ENCODE peak calls at places on chromosome 13, in six cellular contexts. One of them, this sample, is unnamed.

GRCh38 chr13:113749956-113750355 is 9.1 kb upstream of the TMEM255B start:
- DNase-seq in uterus: no peak
- DNase-seq in fibroblast of lung: no peak
- DNase-seq in CD4-positive, CD25-positive, alpha-beta regulatory T cell: no peak
- DNase-seq in HCT116: no peak
- DNase-seq in GM23248: peak; percentile 43
- DNase-seq in this sample: no peak

GRCh38 chr13:20182231-20182846 is 10.4 kb downstream of the GJB2 start:
- DNase-seq in uterus: no peak
- DNase-seq in fibroblast of lung: peak; percentile 65
- DNase-seq in CD4-positive, CD25-positive, alpha-beta regulatory T cell: peak; percentile 72
- DNase-seq in HCT116: peak; percentile 57
- DNase-seq in GM23248: peak; percentile 83
- DNase-seq in this sample: peak; percentile 58

GRCh38 chr13:50843256-50844043 is at the start of gene DLEU7:
- DNase-seq in uterus: no peak
- DNase-seq in fibroblast of lung: peak; percentile 4
- DNase-seq in CD4-positive, CD25-positive, alpha-beta regulatory T cell: no peak
- DNase-seq in HCT116: no peak
- DNase-seq in GM23248: no peak
- DNase-seq in this sample: no peak

GRCh38 chr13:96052655-96053002 is 572 bp downstream of the UGGT2 start:
- DNase-seq in uterus: no peak
- DNase-seq in fibroblast of lung: peak; percentile 79
- DNase-seq in CD4-positive, CD25-positive, alpha-beta regulatory T cell: no peak
- DNase-seq in HCT116: peak; percentile 37
- DNase-seq in GM23248: peak; percentile 87
- DNase-seq in this sample: no peak

GRCh38 chr13:41802033-41802683 is 158.8 kb downstream of the VWA8 start:
- DNase-seq in uterus: no peak
- DNase-seq in fibroblast of lung: no peak
- DNase-seq in CD4-positive, CD25-positive, alpha-beta regulatory T cell: no peak
- DNase-seq in HCT116: no peak
- DNase-seq in GM23248: no peak
- DNase-seq in this sample: no peak

GRCh38 chr13:66407159-66407558 is 823.0 kb downstream of the PCDH9 start:
- DNase-seq in uterus: no peak
- DNase-seq in fibroblast of lung: peak; percentile 22
- DNase-seq in CD4-positive, CD25-positive, alpha-beta regulatory T cell: no peak
- DNase-seq in HCT116: no peak
- DNase-seq in GM23248: no peak
- DNase-seq in this sample: no peak

GRCh38 chr13:87671031-87671823 is at the start of gene SLITRK5:
- DNase-seq in uterus: no peak
- DNase-seq in fibroblast of lung: peak; percentile 62
- DNase-seq in CD4-positive, CD25-positive, alpha-beta regulatory T cell: peak; percentile 9
- DNase-seq in HCT116: no peak
- DNase-seq in GM23248: peak; percentile 74
- DNase-seq in this sample: peak; percentile 90

GRCh38 chr13:23087884-23088283 is 92.9 kb upstream of the SGCG start:
- DNase-seq in uterus: no peak
- DNase-seq in fibroblast of lung: peak; percentile 1
- DNase-seq in CD4-positive, CD25-positive, alpha-beta regulatory T cell: no peak
- DNase-seq in HCT116: peak; percentile 35
- DNase-seq in GM23248: peak; percentile 39
- DNase-seq in this sample: peak; percentile 42

GRCh38 chr13:73421310-73421912 is 362.6 kb downstream of the KLF5 start:
- DNase-seq in uterus: no peak
- DNase-seq in fibroblast of lung: peak; percentile 96
- DNase-seq in CD4-positive, CD25-positive, alpha-beta regulatory T cell: no peak
- DNase-seq in HCT116: peak; percentile 92
- DNase-seq in GM23248: peak; percentile 8
- DNase-seq in this sample: no peak

GRCh38 chr13:114124921-114125320 is 7.5 kb downstream of the RASA3 start:
- DNase-seq in uterus: no peak
- DNase-seq in fibroblast of lung: peak; percentile 88
- DNase-seq in CD4-positive, CD25-positive, alpha-beta regulatory T cell: peak; percentile 71
- DNase-seq in HCT116: no peak
- DNase-seq in GM23248: peak; percentile 86
- DNase-seq in this sample: no peak

GRCh38 chr13:19772306-19772705 is 10.4 kb downstream of the PSPC1 start:
- DNase-seq in uterus: no peak
- DNase-seq in fibroblast of lung: peak; percentile 19
- DNase-seq in CD4-positive, CD25-positive, alpha-beta regulatory T cell: no peak
- DNase-seq in HCT116: no peak
- DNase-seq in GM23248: peak; percentile 2
- DNase-seq in this sample: no peak

GRCh38 chr13:93224545-93224944 is 2.1 kb upstream of the GPC6 start:
- DNase-seq in uterus: no peak
- DNase-seq in fibroblast of lung: peak; percentile 95
- DNase-seq in CD4-positive, CD25-positive, alpha-beta regulatory T cell: no peak
- DNase-seq in HCT116: no peak
- DNase-seq in GM23248: peak; percentile 6
- DNase-seq in this sample: no peak

GRCh38 chr13:62309904-62310303 is 894.3 kb upstream of the PCDH20 start:
- DNase-seq in uterus: no peak
- DNase-seq in fibroblast of lung: no peak
- DNase-seq in CD4-positive, CD25-positive, alpha-beta regulatory T cell: no peak
- DNase-seq in HCT116: no peak
- DNase-seq in GM23248: no peak
- DNase-seq in this sample: no peak

GRCh38 chr13:75993823-75994222 is 357.7 kb downstream of the LMO7 start:
- DNase-seq in uterus: no peak
- DNase-seq in fibroblast of lung: no peak
- DNase-seq in CD4-positive, CD25-positive, alpha-beta regulatory T cell: no peak
- DNase-seq in HCT116: no peak
- DNase-seq in GM23248: no peak
- DNase-seq in this sample: no peak

GRCh38 chr13:112638157-112638750 is 50.3 kb upstream of the TUBGCP3 start:
- DNase-seq in uterus: peak; percentile 6
- DNase-seq in fibroblast of lung: no peak
- DNase-seq in CD4-positive, CD25-positive, alpha-beta regulatory T cell: no peak
- DNase-seq in HCT116: no peak
- DNase-seq in GM23248: no peak
- DNase-seq in this sample: no peak

GRCh38 chr13:112605531-112605990 is 17.6 kb upstream of the TUBGCP3 start:
- DNase-seq in uterus: no peak
- DNase-seq in fibroblast of lung: peak; percentile 11
- DNase-seq in CD4-positive, CD25-positive, alpha-beta regulatory T cell: no peak
- DNase-seq in HCT116: no peak
- DNase-seq in GM23248: peak; percentile 56
- DNase-seq in this sample: no peak

GRCh38 chr13:107518292-107518691 is 697.0 kb downstream of the LIG4 start:
- DNase-seq in uterus: no peak
- DNase-seq in fibroblast of lung: peak; percentile 33
- DNase-seq in CD4-positive, CD25-positive, alpha-beta regulatory T cell: no peak
- DNase-seq in HCT116: no peak
- DNase-seq in GM23248: peak; percentile 50
- DNase-seq in this sample: no peak

GRCh38 chr13:112709825-112710783 is 20.3 kb downstream of the ATP11A start:
- DNase-seq in uterus: no peak
- DNase-seq in fibroblast of lung: no peak
- DNase-seq in CD4-positive, CD25-positive, alpha-beta regulatory T cell: no peak
- DNase-seq in HCT116: no peak
- DNase-seq in GM23248: no peak
- DNase-seq in this sample: no peak

GRCh38 chr13:97422118-97423054 is 11.6 kb upstream of the RAP2A start:
- DNase-seq in uterus: no peak
- DNase-seq in fibroblast of lung: peak; percentile 62
- DNase-seq in CD4-positive, CD25-positive, alpha-beta regulatory T cell: no peak
- DNase-seq in HCT116: no peak
- DNase-seq in GM23248: no peak
- DNase-seq in this sample: peak; percentile 24

GRCh38 chr13:72886272-72887062 is 104.5 kb downstream of the PIBF1 start:
- DNase-seq in uterus: no peak
- DNase-seq in fibroblast of lung: peak; percentile 27
- DNase-seq in CD4-positive, CD25-positive, alpha-beta regulatory T cell: no peak
- DNase-seq in HCT116: no peak
- DNase-seq in GM23248: peak; percentile 61
- DNase-seq in this sample: no peak

GRCh38 chr13:46663644-46664043 is 110.7 kb downstream of the LRCH1 start:
- DNase-seq in uterus: no peak
- DNase-seq in fibroblast of lung: no peak
- DNase-seq in CD4-positive, CD25-positive, alpha-beta regulatory T cell: no peak
- DNase-seq in HCT116: no peak
- DNase-seq in GM23248: peak; percentile 71
- DNase-seq in this sample: no peak

GRCh38 chr13:40916207-40916998 is 102.7 kb downstream of the ELF1 start:
- DNase-seq in uterus: no peak
- DNase-seq in fibroblast of lung: peak; percentile 56
- DNase-seq in CD4-positive, CD25-positive, alpha-beta regulatory T cell: no peak
- DNase-seq in HCT116: no peak
- DNase-seq in GM23248: peak; percentile 68
- DNase-seq in this sample: no peak

GRCh38 chr13:48086272-48086671 is 8.6 kb downstream of the MED4 start:
- DNase-seq in uterus: no peak
- DNase-seq in fibroblast of lung: no peak
- DNase-seq in CD4-positive, CD25-positive, alpha-beta regulatory T cell: no peak
- DNase-seq in HCT116: no peak
- DNase-seq in GM23248: no peak
- DNase-seq in this sample: no peak
- H3K36me3 ChIP-seq in uterus: no peaks in the 10 kb centered on the region
- H3K36me3 ChIP-seq in fibroblast of lung: peaks cover 4% of the 10 kb centered on the region
- H3K36me3 ChIP-seq in CD4-positive, CD25-positive, alpha-beta regulatory T cell: peaks cover 41% of the 10 kb centered on the region
- H3K36me3 ChIP-seq in HCT116: peaks cover 21% of the 10 kb centered on the region
- H3K36me3 ChIP-seq in GM23248: peaks cover 27% of the 10 kb centered on the region
- H3K36me3 ChIP-seq in this sample: peaks cover 37% of the 10 kb centered on the region

DNA sequence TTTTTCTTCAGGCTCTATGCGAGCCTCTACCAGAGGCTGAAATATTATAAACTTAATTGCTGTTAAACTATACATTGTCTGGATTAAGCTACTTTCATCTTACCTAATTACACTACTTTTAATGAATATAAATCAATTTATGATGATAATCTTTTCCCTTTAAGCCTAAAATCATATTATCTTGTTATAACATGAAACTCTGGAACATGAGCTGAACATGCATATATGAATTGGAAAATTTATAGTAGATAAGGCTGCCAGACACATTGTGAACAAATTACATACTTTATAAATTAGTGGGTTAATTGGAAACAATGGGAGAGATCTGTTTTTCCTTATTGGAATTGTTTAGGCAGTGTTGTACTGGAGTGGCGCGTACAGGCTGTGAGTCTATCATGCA is 45.3 kb upstream of the ZDHHC20 start:
- DNase-seq in uterus: no peak
- DNase-seq in fibroblast of lung: no peak
- DNase-seq in CD4-positive, CD25-positive, alpha-beta regulatory T cell: no peak
- DNase-seq in HCT116: no peak
- DNase-seq in GM23248: no peak
- DNase-seq in this sample: peak; percentile 21
- H3K36me3 ChIP-seq in uterus: no peaks in the 10 kb centered on the region
- H3K36me3 ChIP-seq in fibroblast of lung: no peaks in the 10 kb centered on the region
- H3K36me3 ChIP-seq in CD4-positive, CD25-positive, alpha-beta regulatory T cell: peaks cover 50% of the 10 kb centered on the region
- H3K36me3 ChIP-seq in HCT116: peaks cover 3% of the 10 kb centered on the region
- H3K36me3 ChIP-seq in GM23248: peaks cover 8% of the 10 kb centered on the region
- H3K36me3 ChIP-seq in this sample: no peaks in the 10 kb centered on the region

GRCh38 chr13:36966404-36966803 is 32.7 kb downstream of the ALG5 start:
- DNase-seq in uterus: no peak
- DNase-seq in fibroblast of lung: no peak
- DNase-seq in CD4-positive, CD25-positive, alpha-beta regulatory T cell: no peak
- DNase-seq in HCT116: no peak
- DNase-seq in GM23248: no peak
- DNase-seq in this sample: no peak
- H3K36me3 ChIP-seq in uterus: no peaks in the 10 kb centered on the region
- H3K36me3 ChIP-seq in fibroblast of lung: peaks cover 5% of the 10 kb centered on the region
- H3K36me3 ChIP-seq in CD4-positive, CD25-positive, alpha-beta regulatory T cell: peaks cover 64% of the 10 kb centered on the region
- H3K36me3 ChIP-seq in HCT116: peaks cover 20% of the 10 kb centered on the region
- H3K36me3 ChIP-seq in GM23248: peaks cover 38% of the 10 kb centered on the region
- H3K36me3 ChIP-seq in this sample: peaks cover 61% of the 10 kb centered on the region

GRCh38 chr13:27556109-27556508 is 64.2 kb downstream of the LNX2 start:
- DNase-seq in uterus: no peak
- DNase-seq in fibroblast of lung: peak; percentile 67
- DNase-seq in CD4-positive, CD25-positive, alpha-beta regulatory T cell: no peak
- DNase-seq in HCT116: no peak
- DNase-seq in GM23248: peak; percentile 58
- DNase-seq in this sample: no peak

GRCh38 chr13:27549406-27549981 is 70.8 kb downstream of the LNX2 start:
- DNase-seq in uterus: no peak
- DNase-seq in fibroblast of lung: peak; percentile 11
- DNase-seq in CD4-positive, CD25-positive, alpha-beta regulatory T cell: no peak
- DNase-seq in HCT116: no peak
- DNase-seq in GM23248: no peak
- DNase-seq in this sample: no peak

GRCh38 chr13:27551563-27551962 is 68.8 kb downstream of the LNX2 start:
- DNase-seq in uterus: no peak
- DNase-seq in fibroblast of lung: no peak
- DNase-seq in CD4-positive, CD25-positive, alpha-beta regulatory T cell: no peak
- DNase-seq in HCT116: no peak
- DNase-seq in GM23248: no peak
- DNase-seq in this sample: no peak
- H3K36me3 ChIP-seq in uterus: no peaks in the 10 kb centered on the region
- H3K36me3 ChIP-seq in fibroblast of lung: no peaks in the 10 kb centered on the region
- H3K36me3 ChIP-seq in CD4-positive, CD25-positive, alpha-beta regulatory T cell: peaks cover 67% of the 10 kb centered on the region
- H3K36me3 ChIP-seq in HCT116: peaks cover 21% of the 10 kb centered on the region
- H3K36me3 ChIP-seq in GM23248: no peaks in the 10 kb centered on the region
- H3K36me3 ChIP-seq in this sample: peaks cover 22% of the 10 kb centered on the region

GRCh38 chr13:89457977-89458376 is 1786.8 kb downstream of the SLITRK5 start:
- DNase-seq in uterus: no peak
- DNase-seq in fibroblast of lung: peak; percentile 90
- DNase-seq in CD4-positive, CD25-positive, alpha-beta regulatory T cell: no peak
- DNase-seq in HCT116: no peak
- DNase-seq in GM23248: peak; percentile 32
- DNase-seq in this sample: no peak
- H3K36me3 ChIP-seq in uterus: no peaks in the 10 kb centered on the region
- H3K36me3 ChIP-seq in fibroblast of lung: no peaks in the 10 kb centered on the region
- H3K36me3 ChIP-seq in CD4-positive, CD25-positive, alpha-beta regulatory T cell: no peaks in the 10 kb centered on the region
- H3K36me3 ChIP-seq in HCT116: no peaks in the 10 kb centered on the region
- H3K36me3 ChIP-seq in GM23248: no peaks in the 10 kb centered on the region
- H3K36me3 ChIP-seq in this sample: no peaks in the 10 kb centered on the region

GRCh38 chr13:102617697-102618350 is 21.0 kb downstream of the TPP2 start:
- DNase-seq in uterus: no peak
- DNase-seq in fibroblast of lung: no peak
- DNase-seq in CD4-positive, CD25-positive, alpha-beta regulatory T cell: no peak
- DNase-seq in HCT116: no peak
- DNase-seq in GM23248: no peak
- DNase-seq in this sample: no peak

GRCh38 chr13:102620512-102620911 is 23.7 kb downstream of the TPP2 start:
- DNase-seq in uterus: no peak
- DNase-seq in fibroblast of lung: no peak
- DNase-seq in CD4-positive, CD25-positive, alpha-beta regulatory T cell: no peak
- DNase-seq in HCT116: no peak
- DNase-seq in GM23248: no peak
- DNase-seq in this sample: no peak
- H3K36me3 ChIP-seq in uterus: no peaks in the 10 kb centered on the region
- H3K36me3 ChIP-seq in fibroblast of lung: peaks cover 8% of the 10 kb centered on the region
- H3K36me3 ChIP-seq in CD4-positive, CD25-positive, alpha-beta regulatory T cell: peaks cover 91% of the 10 kb centered on the region
- H3K36me3 ChIP-seq in HCT116: peaks cover 28% of the 10 kb centered on the region
- H3K36me3 ChIP-seq in GM23248: peaks cover 46% of the 10 kb centered on the region
- H3K36me3 ChIP-seq in this sample: peaks cover 78% of the 10 kb centered on the region

DNA sequence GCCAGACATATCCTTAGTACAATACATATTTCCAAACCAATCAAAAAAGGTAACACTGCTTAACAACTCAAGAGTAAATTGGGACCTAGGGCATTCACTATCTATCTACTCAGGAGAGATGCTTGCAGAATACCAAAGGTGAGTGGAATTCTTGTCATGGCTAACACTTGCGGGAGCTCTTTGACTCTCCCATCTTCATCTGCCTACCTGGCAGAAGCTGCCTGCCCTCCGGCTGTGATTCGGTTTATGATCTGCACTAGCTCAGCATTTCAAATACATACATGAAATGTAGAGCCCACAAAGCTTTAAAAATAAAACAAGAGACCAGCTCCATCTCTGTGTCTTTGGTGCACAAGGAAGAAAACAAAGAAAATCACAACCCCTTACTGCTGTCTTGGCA is 127.3 kb downstream of the STARD13 start:
- DNase-seq in uterus: no peak
- DNase-seq in fibroblast of lung: no peak
- DNase-seq in CD4-positive, CD25-positive, alpha-beta regulatory T cell: no peak
- DNase-seq in HCT116: no peak
- DNase-seq in GM23248: no peak
- DNase-seq in this sample: no peak
- H3K36me3 ChIP-seq in uterus: no peaks in the 10 kb centered on the region
- H3K36me3 ChIP-seq in fibroblast of lung: peaks cover 8% of the 10 kb centered on the region
- H3K36me3 ChIP-seq in CD4-positive, CD25-positive, alpha-beta regulatory T cell: no peaks in the 10 kb centered on the region
- H3K36me3 ChIP-seq in HCT116: no peaks in the 10 kb centered on the region
- H3K36me3 ChIP-seq in GM23248: peaks cover 46% of the 10 kb centered on the region
- H3K36me3 ChIP-seq in this sample: peaks cover 2% of the 10 kb centered on the region

This sample was measured in BE2C.